ENCODE peak calls at places on chromosomes 16 and 17, in eight cellular contexts. W is mammary epithelial cell, S is OCI-LY7, I is astrocyte, M is GM12878, E is mesenchymal stem cell, N is MM.1S, U is H9. X is an unnamed sample. For H3K4me1, the result is how much of the 10 kb centered on the place peaks cover.

GRCh38 chr17:75271233-75271954 is 363 bp upstream of the MIF4GD start:
- DNase-seq in S (peak), I (peak), E (peak), W (peak), M (no peak), N (peak), U (peak), X (no peak)

GRCh38 chr17:50079334-50080095 is 15.6 kb upstream of the PDK2 start:
- DNase-seq in U (peak), N (no peak), S (peak), M (no peak), E (no peak), I (no peak), W (peak), X (no peak)

GRCh38 chr17:42670925-42671657 is 5.7 kb downstream of the PLEKHH3 start:
- DNase-seq in I (no peak), S (no peak), U (peak), M (no peak), E (no peak), N (peak), W (no peak), X (no peak)

GRCh38 chr17:61251939-61252865 is 147.4 kb upstream of the TBX2 start:
- DNase-seq in S (no peak), E (peak), M (no peak), N (no peak), I (peak), W (no peak), U (no peak), X (peak)

GRCh38 chr17:57927048-57927723 is 28.0 kb downstream of the CUEDC1 start:
- DNase-seq in I (peak), S (no peak), W (peak), U (no peak), E (no peak), M (no peak), N (no peak), X (peak)

GRCh38 chr16:81700071-81700779 is 78.9 kb upstream of the PLCG2 start:
- DNase-seq in E (no peak), U (no peak), M (no peak), W (no peak), N (no peak), S (no peak), I (peak), X (no peak)

GRCh38 chr16:57979006-57979585 is 8.2 kb upstream of the CNGB1 start:
- DNase-seq in U (no peak), W (no peak), S (no peak), I (no peak), M (no peak), N (no peak), E (no peak), X (no peak)

GRCh38 chr16:24577167-24577566 is 37.8 kb downstream of the RBBP6 start:
- DNase-seq in U (no peak), E (no peak), I (peak), S (no peak), W (no peak), N (no peak), M (no peak), X (no peak)

GRCh38 chr16:51408357-51408756 is 257.3 kb upstream of the SALL1 start:
- DNase-seq in W (peak), N (no peak), E (peak), M (no peak), U (no peak), S (no peak), I (peak), X (peak)

GRCh38 chr17:7263071-7263800 is 958 bp upstream of the CLDN7 start:
- DNase-seq in E (no peak), W (no peak), U (peak), M (no peak), S (no peak), I (no peak), N (no peak), X (no peak)

GRCh38 chr17:43938838-43939182 is 3.5 kb downstream of the PPY start:
- DNase-seq in M (no peak), E (no peak), N (no peak), U (no peak), I (no peak), W (no peak), S (no peak), X (no peak)

GRCh38 chr17:71970312-71970711 is 150.5 kb upstream of the SOX9 start:
- DNase-seq in E (no peak), I (peak), S (no peak), W (peak), M (no peak), N (no peak), U (no peak), X (no peak)
- H2AFZ ChIP-seq in E (no peak), I (no peak), S (no peak), W (peak), M (no peak), N (no peak), U (no peak), X (no peak)

GRCh38 chr16:330746-331145 is 21.8 kb downstream of the AXIN1 start:
- DNase-seq in W (no peak), N (no peak), E (no peak), I (no peak), M (no peak), U (no peak), S (no peak), X (no peak)
- H3K4me1 ChIP-seq in W (under half), N (under half), E (under half), I (under half), M (under half), U (under half), S (under half), X (under half)

GRCh38 chr17:1300580-1300905 is 21.1 kb downstream of the TRARG1 start:
- DNase-seq in I (no peak), S (no peak), U (no peak), E (no peak), W (no peak), M (no peak), N (no peak), X (no peak)

GRCh38 chr17:1301546-1301945 is 22.1 kb downstream of the TRARG1 start:
- DNase-seq in I (no peak), E (no peak), S (no peak), N (no peak), W (no peak), U (no peak), M (no peak), X (no peak)

GRCh38 chr17:1302761-1303160 is 23.3 kb downstream of the TRARG1 start:
- DNase-seq in E (no peak), S (no peak), W (no peak), I (no peak), M (no peak), U (no peak), N (no peak), X (no peak)

GRCh38 chr17:1299729-1300579 is 20.5 kb downstream of the TRARG1 start:
- DNase-seq in I (no peak), W (no peak), N (no peak), S (no peak), U (peak), M (no peak), E (no peak), X (no peak)

GRCh38 chr17:1298616-1299015 is 19.2 kb downstream of the TRARG1 start:
- DNase-seq in N (no peak), E (peak), W (no peak), M (no peak), S (no peak), U (peak), I (no peak), X (no peak)
- H2AFZ ChIP-seq in N (no peak), E (no peak), W (no peak), M (no peak), S (no peak), U (no peak), I (peak), X (no peak)

DNA sequence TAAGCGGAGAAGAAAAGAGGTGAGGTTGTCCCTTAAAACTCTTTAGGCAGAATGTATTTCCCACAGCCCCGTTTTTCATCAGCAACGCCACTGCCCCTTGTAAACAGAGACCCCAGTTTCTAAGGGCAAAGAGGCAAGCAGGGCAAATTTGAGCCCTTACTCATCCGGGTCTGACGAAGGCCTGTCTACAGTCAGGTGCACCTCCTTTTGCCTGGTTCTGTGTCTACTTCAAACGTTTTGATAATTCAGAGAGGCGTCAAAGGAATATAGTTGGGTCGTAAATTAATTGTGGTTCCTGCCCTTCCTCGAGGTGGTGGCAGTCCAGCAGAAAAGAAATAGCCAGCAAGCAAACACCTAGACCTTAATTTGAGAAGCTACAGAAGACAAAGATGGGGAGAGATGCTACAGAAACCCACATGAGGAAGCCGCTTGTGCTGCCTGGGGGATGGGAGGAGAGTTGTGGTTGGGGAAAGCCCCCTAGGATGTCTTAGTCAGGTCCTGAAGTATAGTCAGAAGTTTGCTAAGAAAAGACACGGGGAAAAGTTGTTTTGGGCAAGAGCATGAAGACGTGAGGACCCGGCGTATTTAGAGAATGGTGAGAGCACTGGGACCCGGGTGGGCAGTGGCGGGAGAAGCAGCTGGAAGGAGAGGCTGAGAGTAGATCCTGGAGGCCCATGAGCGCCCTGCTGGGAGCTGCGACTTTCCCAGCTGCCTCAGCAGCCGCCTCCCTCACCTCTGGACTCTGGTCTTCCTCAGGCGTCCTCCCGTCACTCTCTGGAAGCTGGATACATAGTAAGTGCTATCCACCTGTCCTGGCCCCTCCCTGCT is 2.4 kb downstream of the FBRS start:
- DNase-seq in W (peak), I (peak), N (peak), S (peak), M (no peak), U (no peak), E (peak), X (peak)
- H3K4me1 ChIP-seq in W (under half), I (under half), N (under half), S (under half), M (under half), U (under half), E (under half), X (under half)

DNA sequence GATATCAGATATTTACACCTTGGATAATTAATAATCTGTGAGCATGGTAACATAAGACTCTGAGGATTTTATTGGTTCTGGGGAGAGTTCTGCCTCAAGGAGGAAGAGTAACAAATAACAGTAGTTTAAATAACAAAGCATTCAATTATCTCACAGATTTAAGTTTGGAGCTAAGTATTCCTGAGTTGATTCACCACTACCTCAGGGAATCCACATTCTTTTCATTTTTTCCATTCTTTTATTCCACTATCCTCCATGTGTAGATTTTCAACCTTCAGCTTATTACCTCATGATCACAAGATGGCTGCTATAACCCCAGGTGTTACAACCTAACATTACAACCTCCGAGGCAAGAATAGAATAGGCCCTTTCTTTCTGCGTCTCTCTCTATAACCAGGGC is 252.2 kb upstream of the TOX3 start:
- DNase-seq in S (no peak), W (no peak), E (no peak), N (no peak), U (no peak), M (no peak), I (no peak), X (no peak)
- H2AFZ ChIP-seq in S (no peak), W (no peak), E (no peak), N (no peak), U (no peak), M (no peak), I (no peak), X (no peak)

X was measured in fibroblast of lung.